ENCODE peak calls at places on chromosomes 11 and 22, in four cellular contexts. K is left ventricle myocardium inferior; Y is CD4-positive, CD25-positive, alpha-beta regulatory T cell; P is CD4-positive, alpha-beta T cell. J is an unnamed sample.

GRCh38 chr22:18008136-18008535 is 16.2 kb downstream of the MICAL3 start:
- DNase-seq in K (no peak), Y (no peak), P (no peak), J (no peak)

GRCh38 chr22:37095113-37095512 is 14.4 kb downstream of the TMPRSS6 start:
- DNase-seq in K (no peak), Y (peak; percentile 45), P (no peak), J (no peak)

GRCh38 chr11:64132388-64132771 is 33.5 kb downstream of the MACROD1 start:
- DNase-seq in K (no peak), Y (no peak), P (no peak), J (no peak)

GRCh38 chr22:33472462-33473344 is 414.5 kb upstream of the SYN3 start:
- DNase-seq in K (no peak), Y (no peak), P (no peak), J (no peak)

GRCh38 chr22:36191106-36191836 is 10.3 kb downstream of the APOL4 start:
- DNase-seq in K (peak; percentile 84), Y (no peak), P (no peak), J (no peak)

GRCh38 chr11:61153593-61154090 is 7.6 kb downstream of the VPS37C start:
- DNase-seq in K (no peak), Y (no peak), P (no peak), J (no peak)

GRCh38 chr22:44153705-44154104 is 27.0 kb upstream of the PARVG start:
- DNase-seq in K (no peak), Y (no peak), P (no peak), J (no peak)

GRCh38 chr22:19204640-19205039 is 26.1 kb upstream of the SLC25A1 start:
- DNase-seq in K (no peak), Y (no peak), P (no peak), J (no peak)

GRCh38 chr11:62439785-62440602 is 21.2 kb downstream of the SCGB1A1 start:
- DNase-seq in K (no peak), Y (no peak), P (no peak), J (no peak)

GRCh38 chr22:50577697-50577986 is 585 bp downstream of the CPT1B start:
- DNase-seq in K (no peak), Y (no peak), P (no peak), J (no peak)

GRCh38 chr11:394034-394857 is at the start of gene PKP3:
- DNase-seq in K (no peak), Y (no peak), P (no peak), J (no peak)

GRCh38 chr11:126892781-126893180 is 107.8 kb downstream of the KIRREL3 start:
- DNase-seq in K (no peak), Y (no peak), P (no peak), J (no peak)

GRCh38 chr11:8370812-8371515 is 107.3 kb upstream of the LMO1 start:
- DNase-seq in K (no peak), Y (no peak), P (no peak), J (no peak)

GRCh38 chr11:3158131-3158591 is 6.9 kb downstream of the OSBPL5 start:
- DNase-seq in K (peak; percentile 11), Y (no peak), P (no peak), J (no peak)

GRCh38 chr11:120316880-120317688 is 8.0 kb upstream of the TLCD5 start:
- DNase-seq in K (peak; percentile 68), Y (no peak), P (no peak), J (no peak)

GRCh38 chr11:126630893-126631292 is 275.4 kb downstream of the ST3GAL4 start:
- DNase-seq in K (no peak), Y (no peak), P (no peak), J (no peak)

GRCh38 chr11:126543691-126544090 is 188.2 kb downstream of the ST3GAL4 start:
- DNase-seq in K (no peak), Y (no peak), P (no peak), J (no peak)

GRCh38 chr22:32985899-32986772 is 72.0 kb downstream of the SYN3 start:
- DNase-seq in K (peak; percentile 51), Y (peak; percentile 53), P (peak; percentile 5), J (no peak)

DNA sequence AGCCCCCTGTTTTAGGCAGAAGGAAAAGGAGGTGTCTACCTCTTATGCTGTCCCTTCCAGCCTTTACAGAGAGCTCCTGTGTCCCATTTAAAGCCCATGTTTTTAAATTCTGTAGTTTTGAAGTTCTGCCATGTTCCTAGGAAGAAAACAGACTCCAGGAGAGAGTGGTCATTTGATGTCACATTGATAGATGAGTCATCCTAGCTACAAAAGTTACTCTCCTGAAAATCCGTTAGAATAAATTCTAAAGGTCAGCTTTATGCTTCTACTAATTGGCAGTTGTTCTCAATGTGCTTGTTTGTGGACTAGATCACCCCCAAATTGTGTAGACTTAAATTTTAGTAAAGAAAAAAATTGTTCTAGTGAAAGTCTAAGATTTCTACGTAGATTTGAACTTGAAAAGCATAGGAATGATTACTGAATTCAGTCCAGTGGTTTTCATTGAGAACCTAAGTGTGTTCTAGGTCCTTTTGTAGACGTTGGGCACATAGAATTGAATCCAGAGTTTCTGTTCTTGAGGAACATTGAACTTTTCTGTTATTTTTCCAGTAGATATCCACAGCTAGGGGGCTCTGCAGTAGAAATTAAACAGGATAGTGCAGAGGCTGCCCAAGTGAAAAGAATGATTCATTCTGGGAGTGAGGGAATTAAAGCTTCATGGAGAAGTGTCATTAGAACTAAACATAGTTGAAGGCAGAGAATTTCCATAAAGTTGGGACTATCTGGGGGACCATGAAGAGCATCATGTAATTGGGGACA is 140.6 kb upstream of the RASSF10 start:
- DNase-seq in K (no peak), Y (no peak), P (no peak), J (no peak)
- H3K9me3 ChIP-seq in K (no peaks in the 10 kb centered on the region), Y (no peaks in the 10 kb centered on the region), P (no peaks in the 10 kb centered on the region), J (no peaks in the 10 kb centered on the region)

GRCh38 chr11:99197477-99197876 is 176.7 kb downstream of the CNTN5 start:
- DNase-seq in K (no peak), Y (no peak), P (no peak), J (no peak)

GRCh38 chr11:99198215-99198614 is 177.5 kb downstream of the CNTN5 start:
- DNase-seq in K (no peak), Y (no peak), P (no peak), J (no peak)

GRCh38 chr11:99200720-99201119 is 180.0 kb downstream of the CNTN5 start:
- DNase-seq in K (no peak), Y (no peak), P (no peak), J (no peak)

DNA sequence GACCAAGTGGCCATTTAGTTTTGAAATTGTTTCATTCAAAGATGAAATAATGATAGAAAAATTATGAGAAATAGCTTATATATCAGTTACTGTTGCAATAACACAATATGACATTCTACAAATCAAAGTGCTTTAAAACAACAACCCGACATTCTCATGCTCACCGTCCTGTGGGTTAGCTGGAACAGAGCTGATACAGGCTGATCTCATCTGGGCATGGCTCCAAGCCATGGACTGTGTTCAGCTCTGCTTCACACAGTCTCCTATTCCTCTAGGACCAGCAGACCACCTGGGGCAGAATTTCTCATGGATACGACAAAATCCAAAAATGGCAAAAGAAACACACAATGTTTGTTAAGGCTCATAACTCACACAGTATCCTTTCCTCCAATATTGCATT is 178.6 kb downstream of the CNTN5 start:
- DNase-seq in K (no peak), Y (no peak), P (no peak), J (no peak)
- H3K9me3 ChIP-seq in K (no peaks in the 10 kb centered on the region), Y (no peaks in the 10 kb centered on the region), P (no peaks in the 10 kb centered on the region), J (no peaks in the 10 kb centered on the region)

GRCh38 chr11:85196955-85197354 is 430.2 kb downstream of the DLG2 start:
- DNase-seq in K (no peak), Y (no peak), P (no peak), J (no peak)
- H3K9me3 ChIP-seq in K (peaks cover 17% of the 10 kb centered on the region), Y (peaks cover 24% of the 10 kb centered on the region), P (peaks cover 13% of the 10 kb centered on the region), J (peaks cover 4% of the 10 kb centered on the region)

GRCh38 chr22:47495102-47495501 is 732.7 kb downstream of the TBC1D22A start:
- DNase-seq in K (no peak), Y (peak; percentile 50), P (no peak), J (no peak)
- H3K9me3 ChIP-seq in K (peaks cover 13% of the 10 kb centered on the region), Y (peaks cover 11% of the 10 kb centered on the region), P (peaks cover 14% of the 10 kb centered on the region), J (no peaks in the 10 kb centered on the region)

GRCh38 chr11:35727140-35727539 is 64.6 kb downstream of the TRIM44 start:
- DNase-seq in K (no peak), Y (no peak), P (no peak), J (no peak)
- H3K9me3 ChIP-seq in K (peaks cover 22% of the 10 kb centered on the region), Y (no peaks in the 10 kb centered on the region), P (peaks cover 18% of the 10 kb centered on the region), J (no peaks in the 10 kb centered on the region)

DNA sequence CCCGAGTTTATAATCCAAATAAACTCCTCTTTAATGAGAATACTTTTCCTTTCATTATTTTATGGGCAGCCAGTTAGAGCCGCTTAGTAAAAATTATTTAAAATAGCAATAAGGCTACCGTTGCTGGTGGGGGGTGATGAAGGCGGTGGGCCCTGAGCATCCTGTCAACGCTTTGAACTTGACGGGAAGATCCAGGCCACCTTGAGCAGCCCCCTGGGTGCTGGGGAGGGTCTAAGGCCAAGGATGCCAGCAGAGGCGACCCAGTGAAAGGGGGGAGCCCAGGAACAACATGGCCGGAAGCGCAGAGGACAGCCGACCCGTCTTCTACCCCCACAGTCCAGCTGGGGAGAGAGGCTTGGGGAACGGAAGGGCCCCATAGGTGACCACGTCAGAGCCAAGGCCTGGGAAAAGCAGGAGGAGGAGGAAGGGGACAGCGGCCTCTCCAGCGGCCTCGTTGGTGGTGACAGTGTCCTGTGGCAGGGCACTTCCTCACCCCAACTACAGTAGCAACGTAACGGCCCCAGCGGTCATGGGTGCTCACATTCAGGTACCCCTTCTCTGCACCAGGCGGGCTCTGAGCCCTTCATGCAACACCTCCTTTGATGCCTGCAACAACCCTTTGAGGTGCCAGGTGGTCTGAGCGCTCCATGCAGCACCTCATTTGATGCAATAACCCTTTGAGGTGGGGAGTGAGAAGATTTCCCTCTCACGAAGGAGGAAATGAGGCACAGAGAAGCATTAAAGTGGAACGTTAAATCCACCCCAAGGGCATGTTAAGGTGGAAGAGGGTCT is 695.3 kb downstream of the TBC1D22A start:
- DNase-seq in K (no peak), Y (no peak), P (no peak), J (no peak)
- H3K9me3 ChIP-seq in K (peaks cover 33% of the 10 kb centered on the region), Y (peaks cover 7% of the 10 kb centered on the region), P (peaks cover 11% of the 10 kb centered on the region), J (no peaks in the 10 kb centered on the region)

DNA sequence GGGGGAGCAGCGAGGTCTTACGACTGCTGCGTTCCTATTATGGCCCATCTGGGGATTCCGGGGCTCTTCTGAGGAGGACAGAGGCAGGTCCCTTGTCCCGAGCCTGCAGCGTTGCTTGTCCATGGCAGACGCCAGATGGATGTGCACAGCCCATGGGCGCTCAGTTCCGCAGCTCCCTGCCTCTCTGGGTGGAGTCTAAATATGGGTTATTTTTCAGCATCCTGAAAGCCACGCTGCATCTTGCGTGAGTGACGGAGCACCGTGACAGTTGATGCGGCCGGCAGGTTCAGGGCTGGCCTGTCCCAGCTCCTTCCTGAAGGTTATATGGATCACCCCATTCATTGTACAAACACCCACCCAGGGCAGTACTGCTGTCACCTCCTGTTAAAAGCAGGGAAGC is 1169.4 kb downstream of the BRD1 start:
- DNase-seq in K (no peak), Y (no peak), P (no peak), J (no peak)
- H3K9me3 ChIP-seq in K (peaks cover 14% of the 10 kb centered on the region), Y (peaks cover 3% of the 10 kb centered on the region), P (no peaks in the 10 kb centered on the region), J (no peaks in the 10 kb centered on the region)

GRCh38 chr11:134441706-134442105 is 29.7 kb upstream of the B3GAT1 start:
- DNase-seq in K (no peak), Y (no peak), P (no peak), J (no peak)
- H3K9me3 ChIP-seq in K (no peaks in the 10 kb centered on the region), Y (no peaks in the 10 kb centered on the region), P (no peaks in the 10 kb centered on the region), J (no peaks in the 10 kb centered on the region)

GRCh38 chr22:47402876-47403525 is 640.6 kb downstream of the TBC1D22A start:
- DNase-seq in K (no peak), Y (no peak), P (no peak), J (no peak)
- H3K9me3 ChIP-seq in K (no peaks in the 10 kb centered on the region), Y (no peaks in the 10 kb centered on the region), P (no peaks in the 10 kb centered on the region), J (no peaks in the 10 kb centered on the region)

GRCh38 chr11:57646221-57646620 is 3.5 kb downstream of the YPEL4 start:
- DNase-seq in K (no peak), Y (no peak), P (no peak), J (no peak)
- H3K9me3 ChIP-seq in K (no peaks in the 10 kb centered on the region), Y (no peaks in the 10 kb centered on the region), P (no peaks in the 10 kb centered on the region), J (no peaks in the 10 kb centered on the region)

J was measured in T-helper 17 cell.